ENCODE peak calls at places on chromosomes 3 and 15, in eight cellular contexts. I is naive thymus-derived CD4-positive, alpha-beta T cell; O is right atrium auricular region; A is PC-9; K is substantia nigra; J is suprapubic skin; L is cardiac muscle cell; W is left ventricle myocardium inferior. R is an unnamed sample.

GRCh38 chr15:96398769-96399168 is 68.3 kb downstream of the NR2F2 start:
- DNase-seq in K (no peak), J (no peak), A (no peak), I (no peak), O (no peak), W (no peak), L (no peak), R (no peak)

GRCh38 chr3:189324538-189325138 is 152.9 kb downstream of the TPRG1 start:
- DNase-seq in W (no peak), J (no peak), A (peak; percentile 100), L (peak; percentile 70), K (no peak), I (peak; percentile 80), O (no peak), R (peak; percentile 55)

GRCh38 chr3:81799403-81799802 is 38.0 kb upstream of the GBE1 start:
- DNase-seq in W (no peak), J (no peak), O (no peak), I (no peak), K (no peak), A (no peak), L (peak; percentile 25), R (no peak)

GRCh38 chr3:124833710-124834332 is 53.3 kb downstream of the ITGB5 start:
- DNase-seq in J (no peak), A (no peak), W (no peak), O (no peak), K (no peak), I (no peak), L (no peak), R (no peak)

GRCh38 chr3:121992601-121993560 is 29.2 kb downstream of the ILDR1 start:
- DNase-seq in J (no peak), A (no peak), L (no peak), W (no peak), O (no peak), I (no peak), K (no peak), R (peak; percentile 62)

GRCh38 chr15:58572521-58572920 is 140.7 kb downstream of the LIPC start:
- DNase-seq in K (no peak), J (no peak), W (no peak), I (no peak), L (no peak), A (no peak), O (no peak), R (no peak)

GRCh38 chr3:139482206-139482605 is 5.9 kb upstream of the RBP2 start:
- DNase-seq in I (no peak), K (no peak), W (no peak), J (no peak), A (no peak), L (no peak), O (no peak), R (no peak)

GRCh38 chr3:69095636-69096035 is 10.9 kb downstream of the ARL6IP5 start:
- DNase-seq in W (no peak), O (no peak), I (no peak), J (no peak), K (no peak), A (no peak), L (no peak), R (peak; percentile 67)

GRCh38 chr3:187286467-187287059 is 5.0 kb downstream of the MASP1 start:
- DNase-seq in A (no peak), K (no peak), W (no peak), I (no peak), L (peak; percentile 91), O (no peak), J (no peak), R (no peak)

GRCh38 chr15:67776600-67776999 is 48.7 kb upstream of the SKOR1 start:
- DNase-seq in I (no peak), O (no peak), J (no peak), A (no peak), L (no peak), K (no peak), W (no peak), R (no peak)

GRCh38 chr15:33559207-33559890 is 248.6 kb downstream of the RYR3 start:
- DNase-seq in J (no peak), K (no peak), W (no peak), I (no peak), A (no peak), L (no peak), O (no peak), R (no peak)

GRCh38 chr3:23743141-23743784 is 62.5 kb upstream of the UBE2E1 start:
- DNase-seq in L (no peak), A (no peak), I (no peak), K (no peak), J (no peak), O (no peak), W (no peak), R (no peak)

GRCh38 chr3:110526732-110527727 is 544.6 kb upstream of the NECTIN3 start:
- DNase-seq in L (peak; percentile 93), O (no peak), I (no peak), A (peak; percentile 38), K (no peak), W (no peak), J (no peak), R (no peak)

GRCh38 chr3:100073555-100074307 is 40.6 kb downstream of the FILIP1L start:
- DNase-seq in J (no peak), O (no peak), L (peak; percentile 64), K (no peak), I (peak; percentile 32), W (peak; percentile 27), A (no peak), R (peak; percentile 50)

GRCh38 chr3:178352300-178353021 is 183.8 kb upstream of the KCNMB2 start:
- DNase-seq in A (no peak), K (no peak), O (no peak), J (no peak), I (no peak), W (no peak), L (peak; percentile 94), R (no peak)

GRCh38 chr3:8470801-8471200 is 30.8 kb upstream of the LMCD1 start:
- DNase-seq in I (no peak), L (no peak), O (no peak), A (no peak), K (no peak), W (no peak), J (no peak), R (no peak)

GRCh38 chr3:112338021-112338726 is 5.2 kb downstream of the CD200 start:
- DNase-seq in W (no peak), K (no peak), O (no peak), L (no peak), I (no peak), A (no peak), J (no peak), R (no peak)

GRCh38 chr15:78249131-78249530 is 14.8 kb upstream of the ACSBG1 start:
- DNase-seq in J (no peak), A (no peak), K (no peak), W (no peak), L (no peak), O (no peak), I (no peak), R (no peak)

GRCh38 chr3:12884104-12884742 is 42.9 kb upstream of the RPL32 start:
- DNase-seq in I (no peak), L (peak; percentile 17), W (peak; percentile 55), K (peak; percentile 76), J (no peak), A (no peak), O (no peak), R (no peak)

GRCh38 chr3:168212664-168213255 is 117.0 kb upstream of the GOLIM4 start:
- DNase-seq in A (no peak), I (no peak), L (no peak), K (no peak), O (no peak), J (no peak), W (no peak), R (no peak)

GRCh38 chr15:36818260-36818659 is 238.8 kb downstream of the CDIN1 start:
- DNase-seq in A (no peak), K (no peak), O (no peak), L (no peak), W (no peak), J (no peak), I (no peak), R (no peak)

GRCh38 chr3:141489184-141489583 is 2.4 kb downstream of the RASA2 start:
- DNase-seq in K (no peak), L (no peak), W (no peak), O (no peak), I (no peak), J (no peak), A (no peak), R (no peak)

GRCh38 chr3:141491081-141491480 is 4.3 kb downstream of the RASA2 start:
- DNase-seq in A (no peak), W (no peak), O (no peak), I (no peak), L (no peak), J (no peak), K (no peak), R (no peak)

GRCh38 chr3:141491929-141492328 is 5.1 kb downstream of the RASA2 start:
- DNase-seq in I (no peak), A (no peak), J (no peak), W (no peak), K (no peak), L (no peak), O (no peak), R (no peak)

GRCh38 chr3:141487419-141488345 is 855 bp downstream of the RASA2 start:
- DNase-seq in A (peak; percentile 72), J (peak; percentile 88), K (peak; percentile 34), I (peak; percentile 81), W (peak; percentile 62), L (peak; percentile 64), O (peak; percentile 79), R (peak; percentile 97)

DNA sequence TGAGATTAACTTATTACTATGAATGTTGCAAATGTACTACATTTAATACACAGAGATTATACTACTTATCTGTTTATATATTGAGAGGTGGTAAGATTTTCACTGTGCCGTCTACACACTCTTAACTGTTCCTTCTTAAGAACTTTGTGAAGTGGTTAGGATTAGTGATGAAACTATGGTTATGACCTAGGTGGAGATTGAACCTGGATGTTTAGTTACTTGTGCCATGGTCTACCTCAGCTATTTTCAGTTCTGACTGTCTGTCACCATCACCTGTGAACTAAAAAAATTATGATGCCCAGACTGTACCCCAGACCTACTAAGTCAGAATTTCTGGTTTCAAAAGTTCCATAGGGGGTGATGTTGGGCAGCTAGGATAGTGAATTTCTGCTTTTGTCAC is 6.3 kb downstream of the RASA2 start:
- DNase-seq in W (no peak), O (no peak), K (no peak), A (no peak), J (no peak), L (no peak), I (no peak), R (no peak)
- H3K27ac ChIP-seq in W (no peak overlapping the region), O (no peak overlapping the region), K (no peak overlapping the region), A (no peak overlapping the region), J (no peak overlapping the region), L (no peak overlapping the region), I (peak overlapping the region; percentile 94), R (no peak overlapping the region)

GRCh38 chr3:143269741-143270140 is 150.2 kb downstream of the CHST2 start:
- DNase-seq in J (no peak), W (no peak), I (no peak), K (no peak), A (no peak), O (no peak), L (no peak), R (no peak)
- H3K27ac ChIP-seq in J (no peak overlapping the region), W (no peak overlapping the region), I (no peak overlapping the region), K (no peak overlapping the region), A (no peak overlapping the region), O (no peak overlapping the region), L (no peak overlapping the region), R (no peak overlapping the region)

GRCh38 chr15:44646460-44646859 is 17.0 kb downstream of the SPG11 start:
- DNase-seq in I (no peak), K (no peak), L (no peak), W (no peak), O (no peak), J (no peak), A (no peak), R (no peak)
- H3K27ac ChIP-seq in I (no peak overlapping the region), K (no peak overlapping the region), L (no peak overlapping the region), W (no peak overlapping the region), O (no peak overlapping the region), J (no peak overlapping the region), A (no peak overlapping the region), R (no peak overlapping the region)

GRCh38 chr15:98755781-98756180 is 107.4 kb downstream of the IGF1R start:
- DNase-seq in K (no peak), O (no peak), L (no peak), J (no peak), I (no peak), A (no peak), W (no peak), R (no peak)
- H3K27ac ChIP-seq in K (no peak overlapping the region), O (no peak overlapping the region), L (no peak overlapping the region), J (no peak overlapping the region), I (no peak overlapping the region), A (no peak overlapping the region), W (no peak overlapping the region), R (no peak overlapping the region)

R was measured in Peyer's patch.